ENCODE peak calls at places on chromosomes 7 and 10, in eight cellular contexts. One of them, this sample, is unnamed.

GRCh38 chr7:6453737-6454136 is 6.0 kb upstream of the DAGLB start:
- DNase-seq in sigmoid colon: peak; percentile 26
- DNase-seq in tibial nerve: no peak
- DNase-seq in suprapubic skin: no peak
- DNase-seq in ovary: no peak
- DNase-seq in stomach: no peak
- DNase-seq in A549: peak; percentile 74
- DNase-seq in K562: no peak
- DNase-seq in this sample: no peak

GRCh38 chr10:114290038-114290437 is 51.0 kb downstream of the VWA2 start:
- DNase-seq in sigmoid colon: peak; percentile 27
- DNase-seq in tibial nerve: no peak
- DNase-seq in suprapubic skin: no peak
- DNase-seq in ovary: no peak
- DNase-seq in stomach: no peak
- DNase-seq in A549: no peak
- DNase-seq in K562: no peak
- DNase-seq in this sample: no peak

GRCh38 chr10:14056545-14057332 is 274.0 kb downstream of the FRMD4A start:
- DNase-seq in sigmoid colon: no peak
- DNase-seq in tibial nerve: no peak
- DNase-seq in suprapubic skin: no peak
- DNase-seq in ovary: no peak
- DNase-seq in stomach: no peak
- DNase-seq in A549: no peak
- DNase-seq in K562: no peak
- DNase-seq in this sample: no peak

GRCh38 chr7:38318803-38319416 is 45.5 kb upstream of the TARP start:
- DNase-seq in sigmoid colon: no peak
- DNase-seq in tibial nerve: no peak
- DNase-seq in suprapubic skin: no peak
- DNase-seq in ovary: no peak
- DNase-seq in stomach: no peak
- DNase-seq in A549: peak; percentile 61
- DNase-seq in K562: peak; percentile 55
- DNase-seq in this sample: peak; percentile 67

GRCh38 chr10:77004917-77005564 is 632.6 kb downstream of the KCNMA1 start:
- DNase-seq in sigmoid colon: no peak
- DNase-seq in tibial nerve: no peak
- DNase-seq in suprapubic skin: no peak
- DNase-seq in ovary: no peak
- DNase-seq in stomach: no peak
- DNase-seq in A549: peak; percentile 57
- DNase-seq in K562: peak; percentile 50
- DNase-seq in this sample: peak; percentile 52

GRCh38 chr7:2164646-2165045 is 68.1 kb downstream of the MAD1L1 start:
- DNase-seq in sigmoid colon: no peak
- DNase-seq in tibial nerve: no peak
- DNase-seq in suprapubic skin: no peak
- DNase-seq in ovary: no peak
- DNase-seq in stomach: no peak
- DNase-seq in A549: no peak
- DNase-seq in K562: no peak
- DNase-seq in this sample: peak; percentile 36

GRCh38 chr10:61835069-61835908 is 66.2 kb upstream of the ARID5B start:
- DNase-seq in sigmoid colon: no peak
- DNase-seq in tibial nerve: no peak
- DNase-seq in suprapubic skin: no peak
- DNase-seq in ovary: no peak
- DNase-seq in stomach: peak; percentile 29
- DNase-seq in A549: peak; percentile 13
- DNase-seq in K562: peak; percentile 65
- DNase-seq in this sample: peak; percentile 15

GRCh38 chr10:126592901-126593300 is 77.6 kb downstream of the C10orf90 start:
- DNase-seq in sigmoid colon: no peak
- DNase-seq in tibial nerve: no peak
- DNase-seq in suprapubic skin: no peak
- DNase-seq in ovary: no peak
- DNase-seq in stomach: no peak
- DNase-seq in A549: no peak
- DNase-seq in K562: no peak
- DNase-seq in this sample: no peak

GRCh38 chr7:46786221-46786951 is 795.5 kb downstream of the TNS3 start:
- DNase-seq in sigmoid colon: no peak
- DNase-seq in tibial nerve: no peak
- DNase-seq in suprapubic skin: no peak
- DNase-seq in ovary: no peak
- DNase-seq in stomach: no peak
- DNase-seq in A549: no peak
- DNase-seq in K562: no peak
- DNase-seq in this sample: no peak

GRCh38 chr7:50353201-50353600 is 48.7 kb downstream of the IKZF1 start:
- DNase-seq in sigmoid colon: no peak
- DNase-seq in tibial nerve: no peak
- DNase-seq in suprapubic skin: no peak
- DNase-seq in ovary: no peak
- DNase-seq in stomach: no peak
- DNase-seq in A549: no peak
- DNase-seq in K562: no peak
- DNase-seq in this sample: no peak

GRCh38 chr10:58573144-58573543 is 60.5 kb downstream of the BICC1 start:
- DNase-seq in sigmoid colon: no peak
- DNase-seq in tibial nerve: no peak
- DNase-seq in suprapubic skin: no peak
- DNase-seq in ovary: no peak
- DNase-seq in stomach: no peak
- DNase-seq in A549: no peak
- DNase-seq in K562: no peak
- DNase-seq in this sample: no peak

GRCh38 chr10:28077889-28078288 is 79.0 kb upstream of the ODAD2 start:
- DNase-seq in sigmoid colon: no peak
- DNase-seq in tibial nerve: no peak
- DNase-seq in suprapubic skin: no peak
- DNase-seq in ovary: no peak
- DNase-seq in stomach: no peak
- DNase-seq in A549: no peak
- DNase-seq in K562: no peak
- DNase-seq in this sample: no peak

GRCh38 chr10:8053446-8054242 is 844 bp upstream of the GATA3 start:
- DNase-seq in sigmoid colon: no peak
- DNase-seq in tibial nerve: no peak
- DNase-seq in suprapubic skin: no peak
- DNase-seq in ovary: peak; percentile 21
- DNase-seq in stomach: peak; percentile 86
- DNase-seq in A549: peak; percentile 92
- DNase-seq in K562: peak; percentile 96
- DNase-seq in this sample: peak; percentile 93

GRCh38 chr7:108424013-108424412 is 32.2 kb downstream of the NRCAM start:
- DNase-seq in sigmoid colon: no peak
- DNase-seq in tibial nerve: no peak
- DNase-seq in suprapubic skin: no peak
- DNase-seq in ovary: no peak
- DNase-seq in stomach: no peak
- DNase-seq in A549: no peak
- DNase-seq in K562: no peak
- DNase-seq in this sample: no peak

GRCh38 chr7:132428247-132428919 is 147.9 kb downstream of the PLXNA4 start:
- DNase-seq in sigmoid colon: no peak
- DNase-seq in tibial nerve: no peak
- DNase-seq in suprapubic skin: no peak
- DNase-seq in ovary: peak; percentile 49
- DNase-seq in stomach: no peak
- DNase-seq in A549: no peak
- DNase-seq in K562: no peak
- DNase-seq in this sample: no peak

GRCh38 chr10:73785221-73785720 is at the start of gene ZSWIM8:
- DNase-seq in sigmoid colon: peak; percentile 95
- DNase-seq in tibial nerve: peak; percentile 77
- DNase-seq in suprapubic skin: peak; percentile 94
- DNase-seq in ovary: peak; percentile 87
- DNase-seq in stomach: peak; percentile 86
- DNase-seq in A549: peak; percentile 99
- DNase-seq in K562: peak; percentile 95
- DNase-seq in this sample: peak; percentile 95

GRCh38 chr10:114822771-114823463 is 1.3 kb downstream of the FHIP2A start:
- DNase-seq in sigmoid colon: no peak
- DNase-seq in tibial nerve: no peak
- DNase-seq in suprapubic skin: no peak
- DNase-seq in ovary: no peak
- DNase-seq in stomach: no peak
- DNase-seq in A549: no peak
- DNase-seq in K562: no peak
- DNase-seq in this sample: no peak

DNA sequence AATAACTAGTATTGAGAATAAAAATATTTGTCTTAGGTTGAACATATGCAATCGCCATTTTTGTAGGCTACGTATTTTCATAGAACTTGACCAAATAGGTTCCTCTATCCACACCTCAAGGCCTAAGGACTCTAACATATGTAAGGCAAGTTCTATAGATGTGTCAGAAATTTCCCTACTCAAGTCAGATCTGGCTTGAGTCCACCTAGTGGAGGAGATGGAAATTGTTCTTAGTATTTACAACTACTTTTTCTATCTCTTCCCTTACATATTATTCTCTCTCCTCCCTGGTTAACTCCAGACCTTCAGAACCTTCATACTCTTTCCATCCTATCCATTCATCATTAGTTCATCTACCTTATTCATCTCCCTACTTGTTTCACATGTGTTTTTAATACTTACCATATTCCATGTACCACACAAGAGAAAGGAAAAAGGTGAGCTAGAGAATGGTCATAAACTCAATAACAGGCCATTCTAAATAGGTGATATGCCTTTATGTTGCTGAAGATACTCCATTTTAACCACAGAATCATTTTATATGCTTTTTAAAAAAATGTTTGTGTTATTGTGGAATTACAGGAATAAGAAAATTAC is 174.5 kb upstream of the HDAC9 start:
- DNase-seq in sigmoid colon: no peak
- DNase-seq in tibial nerve: no peak
- DNase-seq in suprapubic skin: no peak
- DNase-seq in ovary: no peak
- DNase-seq in stomach: no peak
- DNase-seq in A549: peak; percentile 17
- DNase-seq in K562: peak; percentile 22
- DNase-seq in this sample: peak; percentile 31
- TF ChIP-seq EP300 in sigmoid colon: no peak
- TF ChIP-seq EP300 in tibial nerve: no peak
- TF ChIP-seq EP300 in suprapubic skin: no peak
- TF ChIP-seq EP300 in ovary: no peak
- TF ChIP-seq EP300 in stomach: no peak
- TF ChIP-seq EP300 in A549: no peak
- TF ChIP-seq EP300 in K562: no peak
- TF ChIP-seq EP300 in this sample: no peak

GRCh38 chr10:130017010-130017630 is 53.0 kb upstream of the EBF3 start:
- DNase-seq in sigmoid colon: no peak
- DNase-seq in tibial nerve: no peak
- DNase-seq in suprapubic skin: no peak
- DNase-seq in ovary: no peak
- DNase-seq in stomach: no peak
- DNase-seq in A549: no peak
- DNase-seq in K562: no peak
- DNase-seq in this sample: no peak

GRCh38 chr10:130016095-130016494 is 52.0 kb upstream of the EBF3 start:
- DNase-seq in sigmoid colon: no peak
- DNase-seq in tibial nerve: no peak
- DNase-seq in suprapubic skin: no peak
- DNase-seq in ovary: no peak
- DNase-seq in stomach: no peak
- DNase-seq in A549: no peak
- DNase-seq in K562: no peak
- DNase-seq in this sample: no peak

GRCh38 chr10:130017631-130018022 is 53.6 kb upstream of the EBF3 start:
- DNase-seq in sigmoid colon: no peak
- DNase-seq in tibial nerve: no peak
- DNase-seq in suprapubic skin: no peak
- DNase-seq in ovary: no peak
- DNase-seq in stomach: no peak
- DNase-seq in A549: no peak
- DNase-seq in K562: no peak
- DNase-seq in this sample: no peak

GRCh38 chr10:130018730-130019185 is 54.7 kb upstream of the EBF3 start:
- DNase-seq in sigmoid colon: no peak
- DNase-seq in tibial nerve: no peak
- DNase-seq in suprapubic skin: no peak
- DNase-seq in ovary: no peak
- DNase-seq in stomach: no peak
- DNase-seq in A549: no peak
- DNase-seq in K562: no peak
- DNase-seq in this sample: no peak

GRCh38 chr10:130018253-130018652 is 54.2 kb upstream of the EBF3 start:
- DNase-seq in sigmoid colon: no peak
- DNase-seq in tibial nerve: no peak
- DNase-seq in suprapubic skin: no peak
- DNase-seq in ovary: no peak
- DNase-seq in stomach: no peak
- DNase-seq in A549: no peak
- DNase-seq in K562: no peak
- DNase-seq in this sample: no peak
- TF ChIP-seq EP300 in sigmoid colon: no peak
- TF ChIP-seq EP300 in tibial nerve: no peak
- TF ChIP-seq EP300 in suprapubic skin: no peak
- TF ChIP-seq EP300 in ovary: no peak
- TF ChIP-seq EP300 in stomach: no peak
- TF ChIP-seq EP300 in A549: no peak
- TF ChIP-seq EP300 in K562: no peak
- TF ChIP-seq EP300 in this sample: no peak

DNA sequence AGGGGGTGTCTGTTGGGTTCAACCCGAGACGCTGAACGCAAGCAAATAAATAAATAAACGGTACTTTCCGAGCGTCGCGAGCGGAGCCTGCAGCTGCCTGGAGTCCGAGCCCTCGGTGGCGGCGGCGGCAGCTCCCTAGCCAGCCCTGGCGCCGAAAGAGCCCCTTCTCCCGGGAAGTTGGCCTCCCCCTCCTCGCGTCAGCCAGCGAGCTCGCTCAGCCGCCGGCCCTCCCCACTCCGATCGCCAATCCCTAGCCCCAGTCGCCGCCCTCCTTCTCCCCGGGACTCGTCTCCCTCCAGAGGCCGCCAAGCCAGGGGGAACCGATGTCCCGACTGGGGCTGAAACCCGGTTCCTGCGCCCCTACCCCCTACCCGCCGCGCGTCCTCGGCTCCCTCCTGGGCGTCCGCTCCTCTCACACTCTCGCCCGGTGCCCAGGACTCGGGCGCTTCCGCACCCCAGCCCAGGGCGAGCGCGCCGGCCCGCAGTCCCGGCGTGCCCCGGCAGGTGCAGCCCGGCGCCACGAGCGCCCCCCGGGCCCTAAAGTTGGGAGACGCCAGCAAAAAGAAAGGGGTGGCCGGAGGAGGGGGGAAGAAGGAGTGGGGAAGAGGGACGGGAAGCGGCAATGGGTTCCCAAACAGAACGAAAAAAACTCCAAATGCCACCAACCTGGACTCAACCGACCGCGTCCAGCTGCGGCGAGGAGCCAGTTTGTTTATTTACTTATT is at the start of gene GFRA1:
- DNase-seq in sigmoid colon: peak; percentile 74
- DNase-seq in tibial nerve: no peak
- DNase-seq in suprapubic skin: no peak
- DNase-seq in ovary: peak; percentile 56
- DNase-seq in stomach: no peak
- DNase-seq in A549: peak; percentile 65
- DNase-seq in K562: no peak
- DNase-seq in this sample: peak; percentile 79
- TF ChIP-seq EP300 in sigmoid colon: no peak
- TF ChIP-seq EP300 in tibial nerve: no peak
- TF ChIP-seq EP300 in suprapubic skin: no peak
- TF ChIP-seq EP300 in ovary: no peak
- TF ChIP-seq EP300 in stomach: no peak
- TF ChIP-seq EP300 in A549: no peak
- TF ChIP-seq EP300 in K562: no peak
- TF ChIP-seq EP300 in this sample: no peak

GRCh38 chr7:110964770-110965169 is 126.2 kb upstream of the LRRN3 start:
- DNase-seq in sigmoid colon: no peak
- DNase-seq in tibial nerve: no peak
- DNase-seq in suprapubic skin: no peak
- DNase-seq in ovary: no peak
- DNase-seq in stomach: no peak
- DNase-seq in A549: no peak
- DNase-seq in K562: no peak
- DNase-seq in this sample: no peak
- TF ChIP-seq EP300 in sigmoid colon: no peak
- TF ChIP-seq EP300 in tibial nerve: no peak
- TF ChIP-seq EP300 in suprapubic skin: no peak
- TF ChIP-seq EP300 in ovary: no peak
- TF ChIP-seq EP300 in stomach: no peak
- TF ChIP-seq EP300 in A549: no peak
- TF ChIP-seq EP300 in K562: no peak
- TF ChIP-seq EP300 in this sample: no peak